ENCODE peak calls at places on chromosomes 12 and 14, in ten cellular contexts. Z, O, D, K, F, N, I, Q, L and M are unnamed samples.
A peak's percentile ranks its signal among the peaks of the same experiment; 100 is the strongest.

GRCh38 chr12:85036241-85036707 is at the start of the genes LRRIQ1 and TSPAN19:
- DNase-seq in Z (peak; percentile 70), O (peak; percentile 89), D (peak; percentile 4), K (peak; percentile 12), F (peak; percentile 75), N (peak; percentile 76), I (peak; percentile 36), Q (peak; percentile 76), L (peak; percentile 42), M (peak; percentile 14)

GRCh38 chr12:31031951-31032335 is 41.7 kb upstream of the DDX11 start:
- DNase-seq in Z (no peak), O (no peak), D (no peak), K (no peak), F (no peak), N (no peak), I (no peak), Q (no peak), L (no peak), M (no peak)

GRCh38 chr12:19432309-19433170 is 6.8 kb upstream of the AEBP2 start:
- DNase-seq in Z (no peak), O (no peak), D (no peak), K (no peak), F (no peak), N (no peak), I (no peak), Q (no peak), L (peak; percentile 5), M (no peak)

GRCh38 chr12:76080017-76080728 is 4.3 kb downstream of the NAP1L1 start:
- DNase-seq in Z (no peak), O (no peak), D (no peak), K (no peak), F (no peak), N (no peak), I (no peak), Q (no peak), L (no peak), M (no peak)

GRCh38 chr14:24692382-24693352 is 58.7 kb upstream of the GZMB start:
- DNase-seq in Z (no peak), O (no peak), D (no peak), K (no peak), F (no peak), N (no peak), I (no peak), Q (no peak), L (no peak), M (no peak)

GRCh38 chr12:76586764-76587395 is 27.3 kb upstream of the OSBPL8 start:
- DNase-seq in Z (peak; percentile 27), O (peak; percentile 44), D (no peak), K (no peak), F (no peak), N (no peak), I (peak; percentile 30), Q (no peak), L (peak; percentile 28), M (peak; percentile 74)

GRCh38 chr14:39442293-39442692 is 10.1 kb upstream of the FBXO33 start:
- DNase-seq in Z (no peak), O (no peak), D (no peak), K (no peak), F (no peak), N (no peak), I (peak; percentile 70), Q (no peak), L (no peak), M (no peak)

GRCh38 chr14:65149116-65149515 is 46.8 kb upstream of the MAX start:
- DNase-seq in Z (no peak), O (no peak), D (no peak), K (no peak), F (no peak), N (no peak), I (no peak), Q (no peak), L (no peak), M (no peak)

GRCh38 chr14:57714487-57714899 is 151.4 kb downstream of the SLC35F4 start:
- DNase-seq in Z (no peak), O (no peak), D (no peak), K (no peak), F (no peak), N (no peak), I (no peak), Q (no peak), L (no peak), M (no peak)

GRCh38 chr12:26252946-26253345 is 57.6 kb downstream of the SSPN start:
- DNase-seq in Z (no peak), O (no peak), D (no peak), K (no peak), F (no peak), N (no peak), I (no peak), Q (no peak), L (no peak), M (no peak)

GRCh38 chr12:100539209-100539608 is 34.3 kb upstream of the GAS2L3 start:
- DNase-seq in Z (no peak), O (peak; percentile 21), D (no peak), K (peak; percentile 36), F (no peak), N (no peak), I (no peak), Q (no peak), L (no peak), M (peak; percentile 29)

GRCh38 chr12:132075026-132075713 is 68.9 kb downstream of the DDX51 start:
- DNase-seq in Z (no peak), O (peak; percentile 14), D (no peak), K (no peak), F (no peak), N (no peak), I (no peak), Q (no peak), L (no peak), M (peak; percentile 13)

GRCh38 chr14:30532264-30532663 is 26.7 kb upstream of the G2E3 start:
- DNase-seq in Z (no peak), O (no peak), D (no peak), K (no peak), F (no peak), N (no peak), I (no peak), Q (no peak), L (no peak), M (peak; percentile 20)

GRCh38 chr14:28709571-28710305 is 56.8 kb upstream of the FOXG1 start:
- DNase-seq in Z (no peak), O (no peak), D (no peak), K (no peak), F (no peak), N (no peak), I (no peak), Q (no peak), L (no peak), M (no peak)

GRCh38 chr12:54431911-54432814 is 13.1 kb upstream of the ITGA5 start:
- DNase-seq in Z (no peak), O (no peak), D (no peak), K (peak; percentile 80), F (no peak), N (peak; percentile 94), I (peak; percentile 50), Q (peak; percentile 86), L (peak; percentile 65), M (no peak)

GRCh38 chr14:35221462-35221861 is 70.7 kb upstream of the PSMA6 start:
- DNase-seq in Z (no peak), O (no peak), D (no peak), K (no peak), F (no peak), N (no peak), I (no peak), Q (no peak), L (no peak), M (no peak)

GRCh38 chr12:34398706-34399630 is 376.7 kb downstream of the ALG10 start:
- DNase-seq in Z (no peak), O (peak; percentile 0), D (no peak), K (peak; percentile 6), F (no peak), N (peak; percentile 54), I (peak; percentile 5), Q (peak; percentile 65), L (peak; percentile 7), M (no peak)

GRCh38 chr12:34400423-34400881 is 378.2 kb downstream of the ALG10 start:
- DNase-seq in Z (no peak), O (peak; percentile 4), D (no peak), K (peak; percentile 2), F (no peak), N (peak; percentile 59), I (no peak), Q (peak; percentile 63), L (peak; percentile 9), M (no peak)

GRCh38 chr12:34398366-34398705 is 376.0 kb downstream of the ALG10 start:
- DNase-seq in Z (no peak), O (peak; percentile 2), D (no peak), K (peak; percentile 2), F (no peak), N (peak; percentile 40), I (peak; percentile 1), Q (no peak), L (no peak), M (no peak)

GRCh38 chr12:34400986-34401658 is 378.8 kb downstream of the ALG10 start:
- DNase-seq in Z (no peak), O (peak; percentile 6), D (no peak), K (peak; percentile 4), F (no peak), N (peak; percentile 32), I (peak; percentile 2), Q (peak; percentile 61), L (peak; percentile 7), M (no peak)

GRCh38 chr12:34399631-34400422 is 377.5 kb downstream of the ALG10 start:
- DNase-seq in Z (no peak), O (peak; percentile 4), D (no peak), K (peak; percentile 3), F (no peak), N (peak; percentile 45), I (peak; percentile 2), Q (peak; percentile 53), L (peak; percentile 7), M (no peak)
- TF ChIP-seq POLR2A in Z (no peak), O (no peak), D (no peak), K (no peak), F (no peak), N (no peak), I (no peak), Q (no peak), L (no peak), M (no peak)

DNA sequence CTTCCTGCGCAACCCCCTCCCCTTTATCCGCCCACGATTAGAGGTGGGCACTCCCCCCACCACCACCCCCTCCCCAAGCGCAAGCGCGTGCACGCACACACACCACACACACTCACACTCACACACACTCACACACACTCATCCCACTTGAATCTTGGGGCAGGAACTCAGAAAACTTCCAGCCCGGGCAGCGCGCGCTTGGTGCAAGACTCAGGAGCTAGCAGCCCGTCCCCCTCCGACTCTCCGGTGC is at the start of gene HMGA2:
- DNase-seq in Z (peak; percentile 78), O (no peak), D (no peak), K (peak; percentile 40), F (no peak), N (peak; percentile 64), I (no peak), Q (peak; percentile 78), L (peak; percentile 21), M (no peak)
- TF ChIP-seq POLR2A in Z (no peak), O (no peak), D (no peak), K (no peak), F (no peak), N (no peak), I (no peak), Q (no peak), L (no peak), M (no peak)

GRCh38 chr12:111758120-111758561 is 8.6 kb upstream of the ALDH2 start:
- DNase-seq in Z (no peak), O (peak; percentile 52), D (no peak), K (no peak), F (no peak), N (no peak), I (peak; percentile 81), Q (peak; percentile 86), L (no peak), M (no peak)
- TF ChIP-seq POLR2A in Z (no peak), O (no peak), D (no peak), K (no peak), F (no peak), N (no peak), I (no peak), Q (no peak), L (no peak), M (no peak)

GRCh38 chr14:74551001-74551400 is 57.4 kb downstream of the ISCA2 start:
- DNase-seq in Z (no peak), O (no peak), D (no peak), K (no peak), F (no peak), N (no peak), I (no peak), Q (no peak), L (no peak), M (no peak)
- TF ChIP-seq POLR2A in Z (no peak), O (no peak), D (no peak), K (no peak), F (no peak), N (no peak), I (no peak), Q (no peak), L (no peak), M (no peak)